ENCODE peak calls at places on chromosomes 3 and 15, in ten cellular contexts. F, I, G, J, M, H, E, W, X and C are unnamed samples.

GRCh38 chr15:57395292-57395691 is 19.0 kb downstream of the CGNL1 start:
- DNase-seq in E (no peak), I (no peak), M (no peak), H (peak), J (no peak), W (no peak), G (no peak), X (peak), F (no peak), C (no peak)

GRCh38 chr3:143120716-143121239 is 1.2 kb downstream of the CHST2 start:
- DNase-seq in J (peak), X (peak), F (no peak), E (no peak), W (no peak), G (no peak), H (no peak), I (no peak), M (no peak), C (peak)

GRCh38 chr3:168048414-168049330 is 47.1 kb downstream of the GOLIM4 start:
- DNase-seq in E (no peak), W (no peak), J (no peak), M (no peak), G (no peak), X (no peak), F (no peak), I (no peak), H (no peak), C (no peak)

GRCh38 chr3:184842433-184842832 is 30.5 kb downstream of the VPS8 start:
- DNase-seq in X (no peak), F (no peak), M (no peak), G (no peak), J (no peak), W (no peak), I (no peak), H (no peak), E (no peak), C (no peak)

GRCh38 chr3:38696034-38696433 is 46.5 kb upstream of the SCN5A start:
- DNase-seq in I (no peak), M (no peak), J (no peak), G (no peak), X (no peak), W (no peak), H (no peak), F (no peak), E (no peak), C (no peak)

GRCh38 chr15:39188930-39189329 is 391.9 kb upstream of the THBS1 start:
- DNase-seq in E (no peak), J (no peak), M (peak), W (peak), G (peak), X (peak), F (no peak), I (no peak), H (no peak), C (no peak)

GRCh38 chr3:170386468-170386867 is 29.0 kb downstream of the SKIL start:
- DNase-seq in M (no peak), F (no peak), I (no peak), J (no peak), X (no peak), H (no peak), E (no peak), W (no peak), G (no peak), C (no peak)

GRCh38 chr3:49276475-49277356 is at the start of gene C3orf62:
- DNase-seq in I (peak), F (no peak), E (peak), G (no peak), M (no peak), X (peak), J (peak), W (peak), H (peak), C (peak)

GRCh38 chr3:68116580-68116979 is 462.2 kb upstream of the SUCLG2 start:
- DNase-seq in G (no peak), I (no peak), E (no peak), M (no peak), H (no peak), J (no peak), X (no peak), F (no peak), W (no peak), C (no peak)

GRCh38 chr15:41445399-41445798 is 28.5 kb downstream of the RTF1 start:
- DNase-seq in X (no peak), J (no peak), F (no peak), W (no peak), M (no peak), H (no peak), E (no peak), I (no peak), G (no peak), C (no peak)

GRCh38 chr3:122245513-122246174 is 62.2 kb downstream of the CASR start:
- DNase-seq in M (no peak), H (no peak), X (no peak), I (no peak), E (no peak), F (no peak), J (no peak), W (no peak), G (no peak), C (no peak)

GRCh38 chr3:64291956-64292355 is 66.7 kb upstream of the PRICKLE2 start:
- DNase-seq in M (no peak), G (no peak), E (peak), J (no peak), I (no peak), F (no peak), H (no peak), W (no peak), X (no peak), C (no peak)

GRCh38 chr15:72491768-72492167 is 17.6 kb downstream of the ARIH1 start:
- DNase-seq in G (no peak), X (peak), E (no peak), I (no peak), J (no peak), H (no peak), W (no peak), M (no peak), F (no peak), C (no peak)

GRCh38 chr3:177050466-177051237 is 146.6 kb downstream of the TBL1XR1 start:
- DNase-seq in G (peak), E (no peak), J (no peak), I (no peak), M (peak), X (peak), W (no peak), H (no peak), F (no peak), C (no peak)

GRCh38 chr3:66379565-66379964 is 121.3 kb downstream of the LRIG1 start:
- DNase-seq in H (no peak), M (no peak), E (peak), X (no peak), I (no peak), J (no peak), F (no peak), W (no peak), G (no peak), C (no peak)

GRCh38 chr15:64412216-64412615 is 24.6 kb downstream of the TRIP4 start:
- DNase-seq in H (no peak), E (no peak), I (no peak), F (no peak), X (no peak), M (no peak), G (no peak), J (no peak), W (no peak), C (no peak)

GRCh38 chr3:45974686-45975085 is 20.9 kb downstream of the FYCO1 start:
- DNase-seq in W (no peak), H (no peak), I (no peak), J (no peak), M (no peak), E (no peak), X (no peak), F (no peak), G (no peak), C (no peak)

GRCh38 chr3:15218689-15219088 is 12.6 kb downstream of the CAPN7 start:
- DNase-seq in I (no peak), F (no peak), W (no peak), G (no peak), X (no peak), J (no peak), E (no peak), H (no peak), M (no peak), C (no peak)

GRCh38 chr3:13529196-13529975 is 19.5 kb upstream of the FBLN2 start:
- DNase-seq in W (no peak), F (no peak), M (no peak), H (no peak), J (no peak), G (no peak), I (no peak), X (no peak), E (no peak), C (peak)

GRCh38 chr3:114035896-114036295 is 20.4 kb downstream of the CCDC191 start:
- DNase-seq in I (no peak), M (no peak), W (no peak), G (no peak), E (no peak), X (no peak), J (no peak), F (no peak), H (no peak), C (no peak)

GRCh38 chr15:92073044-92073785 is 219.7 kb downstream of the SLCO3A1 start:
- DNase-seq in M (no peak), I (no peak), J (peak), F (no peak), H (no peak), E (no peak), X (no peak), G (no peak), W (no peak), C (no peak)

GRCh38 chr3:181712505-181713299 is 977 bp downstream of the SOX2 start:
- DNase-seq in M (no peak), X (peak), W (no peak), I (no peak), G (no peak), E (no peak), J (no peak), H (no peak), F (no peak), C (peak)

GRCh38 chr15:90895571-90896117 is 7.5 kb upstream of the MAN2A2 start:
- DNase-seq in E (no peak), M (no peak), I (no peak), W (no peak), X (no peak), G (no peak), F (no peak), J (no peak), H (no peak), C (peak)
- TF ChIP-seq POLR2A in E (no peak), M (no peak), I (no peak), W (no peak), X (no peak), G (no peak), F (no peak), J (no peak), H (no peak), C (no peak)

GRCh38 chr3:3126477-3127431 is at the start of gene TRNT1:
- DNase-seq in X (peak), G (peak), W (peak), I (peak), E (peak), J (peak), M (peak), F (no peak), H (peak), C (peak)

GRCh38 chr3:3129579-3129978 is 2.8 kb downstream of the TRNT1 start:
- DNase-seq in G (no peak), X (no peak), W (no peak), F (no peak), M (no peak), J (no peak), I (no peak), H (no peak), E (no peak), C (no peak)

GRCh38 chr3:3133490-3133889 is 6.8 kb downstream of the TRNT1 start:
- DNase-seq in I (no peak), G (no peak), E (no peak), H (no peak), F (no peak), J (no peak), X (no peak), W (no peak), M (no peak), C (no peak)

GRCh38 chr3:3125977-3126376 is 763 bp upstream of the TRNT1 start:
- DNase-seq in J (no peak), E (no peak), M (no peak), X (no peak), I (no peak), H (no peak), F (no peak), G (no peak), W (no peak), C (peak)

DNA sequence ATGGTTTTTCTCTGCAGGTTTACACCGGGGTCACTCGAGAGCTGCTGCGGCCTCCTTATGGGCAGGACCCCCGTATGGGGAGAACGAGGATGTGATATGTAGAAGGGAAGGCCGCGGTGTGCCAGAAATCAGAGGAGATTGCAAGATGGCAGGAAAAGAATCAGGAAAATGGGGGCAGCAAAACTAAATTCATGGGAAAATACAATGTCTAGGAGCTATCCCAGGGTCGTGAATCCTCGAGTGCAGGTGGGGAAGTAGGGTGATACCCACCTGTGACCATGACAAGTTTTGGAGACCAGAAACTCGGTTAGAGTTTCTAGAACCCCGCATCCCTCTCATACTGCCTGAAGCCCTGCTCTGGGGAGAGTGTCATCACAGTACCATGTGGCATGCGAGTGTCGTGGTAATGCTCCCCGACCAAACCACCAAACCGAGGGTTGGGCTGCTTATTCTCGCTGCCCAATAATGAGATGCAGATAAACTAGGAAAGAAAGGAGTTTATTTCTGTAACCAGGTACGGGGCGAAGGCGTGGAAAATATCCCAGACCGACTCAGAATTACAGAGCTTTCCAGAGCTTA is 781 bp downstream of the TRNT1 start:
- DNase-seq in M (no peak), W (no peak), X (no peak), G (peak), H (no peak), J (no peak), F (no peak), I (no peak), E (no peak), C (peak)
- TF ChIP-seq POLR2AphosphoS5 in M (no peak), W (no peak), X (no peak), G (no peak), H (no peak), J (no peak), F (no peak), I (no peak), E (no peak), C (no peak)

GRCh38 chr3:195131149-195131548 is 139.8 kb downstream of the XXYLT1 start:
- DNase-seq in E (no peak), M (no peak), H (no peak), F (no peak), I (no peak), G (no peak), J (no peak), W (no peak), X (no peak), C (no peak)

GRCh38 chr3:195133462-195133861 is 137.5 kb downstream of the XXYLT1 start:
- DNase-seq in E (peak), W (no peak), M (no peak), H (no peak), F (no peak), J (peak), I (no peak), G (no peak), X (no peak), C (no peak)

GRCh38 chr3:195128255-195129071 is 142.5 kb downstream of the XXYLT1 start:
- DNase-seq in M (no peak), X (peak), G (no peak), E (no peak), W (no peak), J (no peak), I (no peak), H (no peak), F (no peak), C (no peak)

GRCh38 chr3:195129072-195129643 is 141.8 kb downstream of the XXYLT1 start:
- DNase-seq in E (no peak), M (no peak), G (no peak), H (no peak), J (no peak), F (no peak), I (no peak), X (no peak), W (no peak), C (no peak)

DNA sequence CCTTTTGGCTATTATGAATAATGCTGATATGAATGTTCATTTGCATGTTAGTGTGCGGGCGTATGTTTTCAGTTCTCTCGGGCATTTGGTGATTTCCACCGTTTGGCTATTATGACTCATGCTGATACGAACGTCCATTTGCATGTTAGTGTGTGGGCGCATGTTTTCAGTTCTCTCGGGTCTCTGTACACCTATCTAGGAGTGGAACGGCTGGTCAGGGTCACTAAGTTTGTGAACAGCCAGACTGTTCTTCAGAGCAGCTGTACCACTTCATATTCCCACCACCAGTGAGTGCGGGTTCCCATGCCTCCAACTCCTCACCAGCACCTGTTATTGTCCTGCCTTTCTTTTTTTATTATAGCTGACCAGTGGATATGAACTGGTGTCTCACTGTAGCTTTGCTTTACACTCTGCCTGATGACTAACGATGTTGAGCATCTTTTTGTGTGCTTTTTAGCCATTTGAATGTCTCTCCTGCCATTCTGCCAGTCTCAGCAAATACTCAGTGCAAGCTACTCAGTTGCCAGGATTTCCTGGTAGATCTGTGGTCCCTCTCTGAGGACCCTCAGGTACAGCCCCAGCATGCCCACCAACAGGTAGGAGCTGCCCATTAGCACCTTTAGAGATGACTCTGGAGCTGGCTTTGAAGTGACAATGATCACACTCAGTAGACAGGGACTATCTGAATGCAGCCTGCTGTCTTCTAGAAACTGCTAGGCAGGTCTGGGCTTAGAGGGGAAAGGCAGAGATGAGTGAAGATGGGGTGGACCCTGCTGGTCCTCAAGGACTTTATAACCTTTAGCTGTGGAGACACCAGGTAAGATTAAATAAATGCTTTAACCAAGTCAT is 141.1 kb downstream of the XXYLT1 start:
- DNase-seq in I (no peak), M (no peak), E (no peak), H (peak), W (no peak), G (no peak), F (no peak), J (no peak), X (no peak), C (no peak)
- TF ChIP-seq POLR2A in I (no peak), M (no peak), E (no peak), H (peak), W (no peak), G (no peak), F (no peak), J (no peak), X (no peak), C (no peak)

GRCh38 chr15:93829115-93829849 is 402.1 kb upstream of the MCTP2 start:
- DNase-seq in X (no peak), G (no peak), F (no peak), I (no peak), E (no peak), M (no peak), W (no peak), J (no peak), H (no peak), C (no peak)
- TF ChIP-seq POLR2AphosphoS5 in X (no peak), G (no peak), F (no peak), I (peak), E (no peak), M (no peak), W (no peak), J (no peak), H (no peak), C (no peak)

GRCh38 chr15:73573071-73573470 is 60.1 kb downstream of the NPTN start:
- DNase-seq in H (no peak), G (no peak), W (no peak), E (no peak), X (no peak), I (no peak), M (no peak), J (no peak), F (no peak), C (no peak)

GRCh38 chr15:73571346-73571745 is 61.8 kb downstream of the NPTN start:
- DNase-seq in I (no peak), G (peak), M (no peak), W (no peak), F (no peak), E (no peak), H (no peak), J (no peak), X (no peak), C (no peak)

GRCh38 chr15:73572296-73572695 is 60.9 kb downstream of the NPTN start:
- DNase-seq in F (no peak), E (no peak), J (no peak), W (no peak), X (no peak), I (no peak), H (no peak), M (no peak), G (no peak), C (no peak)

GRCh38 chr15:73575636-73576247 is 57.4 kb downstream of the NPTN start:
- DNase-seq in I (no peak), J (peak), M (no peak), H (no peak), F (no peak), W (peak), X (peak), E (peak), G (no peak), C (no peak)

GRCh38 chr15:73573572-73573971 is 59.6 kb downstream of the NPTN start:
- DNase-seq in X (peak), I (no peak), E (peak), M (no peak), H (no peak), G (no peak), J (peak), W (no peak), F (no peak), C (no peak)
- TF ChIP-seq POLR2A in X (no peak), I (no peak), E (no peak), M (no peak), H (no peak), G (no peak), J (no peak), W (no peak), F (no peak), C (no peak)

GRCh38 chr3:132723551-132723950 is 1.3 kb upstream of the NPHP3 start:
- DNase-seq in E (no peak), M (no peak), I (no peak), J (no peak), H (no peak), F (no peak), W (no peak), X (no peak), G (no peak), C (no peak)

GRCh38 chr3:132722165-132723023 is at the start of gene NPHP3:
- DNase-seq in G (peak), J (peak), F (peak), I (peak), W (peak), E (peak), H (peak), X (peak), M (peak), C (peak)

GRCh38 chr3:132726341-132726823 is 4.2 kb upstream of the NPHP3 start:
- DNase-seq in I (no peak), M (no peak), E (no peak), X (peak), H (no peak), F (no peak), W (no peak), G (peak), J (no peak), C (no peak)

GRCh38 chr3:132721479-132722164 is 587 bp downstream of the NPHP3 start:
- DNase-seq in J (peak), F (no peak), W (peak), X (no peak), E (peak), H (no peak), G (peak), M (no peak), I (peak), C (peak)

GRCh38 chr3:132723024-132723462 is 834 bp upstream of the NPHP3 start:
- DNase-seq in M (no peak), J (no peak), W (no peak), F (no peak), E (no peak), X (no peak), G (no peak), I (no peak), H (no peak), C (no peak)
- TF ChIP-seq POLR2AphosphoS5 in M (no peak), J (no peak), W (no peak), F (peak), E (peak), X (peak), G (no peak), I (no peak), H (no peak), C (peak)